ENCODE peak calls at places on chromosomes 4 and X, in eight cellular contexts. E, Q, J, M, C, B, A and S are unnamed samples.

GRCh38 chr4:109233585-109233984 is 68.9 kb downstream of the COL25A1 start:
- DNase-seq in E (no peak), Q (no peak), J (no peak), M (no peak), C (no peak), B (no peak), A (no peak), S (no peak)

GRCh38 chr4:6331018-6331417 is 61.4 kb downstream of the WFS1 start:
- DNase-seq in E (no peak), Q (no peak), J (no peak), M (peak), C (no peak), B (no peak), A (no peak), S (no peak)

GRCh38 chrX:100615015-100615414 is 21.6 kb downstream of the TSPAN6 start:
- DNase-seq in E (no peak), Q (peak), J (no peak), M (peak), C (peak), B (no peak), A (peak), S (no peak)

GRCh38 chr4:22514001-22514400 is 1.9 kb downstream of the ADGRA3 start:
- DNase-seq in E (no peak), Q (no peak), J (no peak), M (peak), C (peak), B (no peak), A (peak), S (no peak)

GRCh38 chrX:64850371-64851082 is 125.7 kb downstream of the ZC4H2 start:
- DNase-seq in E (no peak), Q (no peak), J (peak), M (no peak), C (no peak), B (no peak), A (no peak), S (no peak)

GRCh38 chr4:141047228-141047884 is 85.9 kb downstream of the RNF150 start:
- DNase-seq in E (no peak), Q (no peak), J (no peak), M (peak), C (peak), B (no peak), A (peak), S (no peak)

GRCh38 chr4:107519057-107519456 is 201.0 kb downstream of the PAPSS1 start:
- DNase-seq in E (no peak), Q (peak), J (no peak), M (peak), C (peak), B (no peak), A (peak), S (peak)

GRCh38 chr4:77127837-77128621 is 29.0 kb upstream of the CCNG2 start:
- DNase-seq in E (no peak), Q (no peak), J (no peak), M (no peak), C (no peak), B (no peak), A (no peak), S (no peak)

GRCh38 chr4:121650741-121651140 is 46.0 kb downstream of the ANXA5 start:
- DNase-seq in E (no peak), Q (no peak), J (no peak), M (no peak), C (no peak), B (no peak), A (no peak), S (no peak)

GRCh38 chr4:7964890-7965662 is 25.4 kb upstream of the AFAP1 start:
- DNase-seq in E (no peak), Q (no peak), J (no peak), M (peak), C (peak), B (no peak), A (peak), S (no peak)

GRCh38 chr4:171130126-171130801 is 682.9 kb upstream of the GALNTL6 start:
- DNase-seq in E (no peak), Q (no peak), J (no peak), M (no peak), C (no peak), B (no peak), A (no peak), S (no peak)

GRCh38 chr4:3291969-3292570 is 751 bp upstream of the RGS12 start:
- DNase-seq in E (peak), Q (peak), J (peak), M (peak), C (no peak), B (no peak), A (peak), S (no peak)

GRCh38 chr4:4519296-4519898 is 22.5 kb downstream of the STX18 start:
- DNase-seq in E (no peak), Q (no peak), J (no peak), M (peak), C (no peak), B (no peak), A (no peak), S (no peak)

GRCh38 chr4:3522651-3523050 is 9.6 kb downstream of the LRPAP1 start:
- DNase-seq in E (no peak), Q (peak), J (no peak), M (no peak), C (no peak), B (no peak), A (no peak), S (no peak)

GRCh38 chr4:38562751-38563198 is 101.2 kb upstream of the KLF3 start:
- DNase-seq in E (peak), Q (peak), J (no peak), M (peak), C (no peak), B (no peak), A (no peak), S (no peak)

GRCh38 chr4:109315818-109316217 is 13.4 kb upstream of the COL25A1 start:
- DNase-seq in E (no peak), Q (no peak), J (no peak), M (no peak), C (no peak), B (no peak), A (no peak), S (no peak)

GRCh38 chrX:16897445-16897844 is 27.3 kb upstream of the RBBP7 start:
- DNase-seq in E (no peak), Q (no peak), J (no peak), M (no peak), C (no peak), B (no peak), A (no peak), S (no peak)

GRCh38 chr4:2272026-2272827 is 10.3 kb upstream of the MXD4 start:
- DNase-seq in E (no peak), Q (no peak), J (peak), M (no peak), C (no peak), B (no peak), A (no peak), S (no peak)

GRCh38 chrX:16187024-16187698 is 19.9 kb downstream of the MAGEB17 start:
- DNase-seq in E (no peak), Q (no peak), J (no peak), M (no peak), C (no peak), B (no peak), A (no peak), S (no peak)

GRCh38 chr4:162830899-162831298 is 335.8 kb downstream of the NAF1 start:
- DNase-seq in E (no peak), Q (no peak), J (no peak), M (no peak), C (no peak), B (no peak), A (no peak), S (no peak)

GRCh38 chr4:17024430-17024829 is 126.0 kb upstream of the LDB2 start:
- DNase-seq in E (no peak), Q (no peak), J (no peak), M (peak), C (no peak), B (no peak), A (no peak), S (no peak)

GRCh38 chrX:110316351-110317078 is 1.4 kb downstream of the AMMECR1 start:
- DNase-seq in E (no peak), Q (no peak), J (no peak), M (peak), C (no peak), B (no peak), A (peak), S (no peak)

GRCh38 chr4:128916832-128917231 is 107.3 kb downstream of the JADE1 start:
- DNase-seq in E (peak), Q (no peak), J (peak), M (no peak), C (no peak), B (no peak), A (no peak), S (no peak)

GRCh38 chr4:128921954-128922353 is 112.5 kb downstream of the JADE1 start:
- DNase-seq in E (no peak), Q (no peak), J (no peak), M (no peak), C (no peak), B (no peak), A (no peak), S (no peak)

GRCh38 chr4:128913228-128913627 is 103.7 kb downstream of the JADE1 start:
- DNase-seq in E (no peak), Q (no peak), J (no peak), M (no peak), C (no peak), B (no peak), A (no peak), S (no peak)

GRCh38 chr4:128915544-128915943 is 106.0 kb downstream of the JADE1 start:
- DNase-seq in E (no peak), Q (no peak), J (no peak), M (no peak), C (no peak), B (no peak), A (no peak), S (no peak)

DNA sequence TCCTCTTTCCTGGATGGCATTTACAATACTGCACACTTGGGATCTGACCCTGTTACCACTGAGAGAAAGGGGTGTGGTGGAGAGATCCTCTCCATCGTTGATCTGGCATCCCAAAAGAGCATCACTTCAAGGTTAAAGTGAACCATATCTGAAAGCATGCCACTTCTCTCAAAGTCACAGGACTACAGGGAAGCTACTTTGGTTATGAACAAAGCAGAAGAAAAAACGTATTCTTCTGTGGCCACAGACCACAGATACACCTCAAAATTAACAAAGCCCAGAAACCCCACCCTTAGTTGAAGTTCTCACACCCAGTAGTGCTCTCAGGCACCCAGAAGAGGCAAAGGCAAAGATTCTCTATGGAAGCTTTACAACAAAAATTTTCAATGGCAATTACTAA is 108.3 kb downstream of the JADE1 start:
- DNase-seq in E (no peak), Q (no peak), J (no peak), M (no peak), C (no peak), B (no peak), A (no peak), S (no peak)
- TF ChIP-seq CTCF in E (no peak), Q (no peak), J (no peak), M (no peak), C (no peak), B (no peak), A (no peak), S (no peak)

DNA sequence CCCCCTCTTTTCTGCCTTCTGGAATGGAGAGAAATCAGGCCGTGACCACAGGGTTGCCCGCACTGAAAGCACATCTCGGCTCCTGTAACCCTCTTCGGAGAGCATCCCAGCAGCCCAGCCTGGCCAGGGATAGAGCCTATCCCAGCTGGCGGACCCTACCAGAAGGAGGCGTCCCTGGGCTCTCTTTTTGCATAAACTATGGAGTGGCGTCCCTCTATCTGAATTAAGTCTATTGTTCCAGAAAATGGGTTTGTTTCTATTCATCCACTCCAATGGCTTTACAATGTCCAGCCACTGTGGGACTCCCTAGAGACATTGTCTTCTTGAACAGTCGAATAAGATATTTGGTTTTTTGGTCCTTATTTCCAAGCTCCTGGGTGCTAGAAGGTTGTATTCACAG is 689 bp upstream of the NHSL2 start:
- DNase-seq in E (peak), Q (peak), J (no peak), M (peak), C (peak), B (no peak), A (no peak), S (no peak)
- TF ChIP-seq CTCF in E (no peak), Q (no peak), J (no peak), M (peak), C (peak), B (no peak), A (peak), S (no peak)

GRCh38 chr4:75708218-75708691 is 16.1 kb upstream of the USO1 start:
- DNase-seq in E (no peak), Q (peak), J (no peak), M (no peak), C (no peak), B (peak), A (peak), S (no peak)
- TF ChIP-seq CTCF in E (no peak), Q (no peak), J (no peak), M (peak), C (peak), B (peak), A (peak), S (no peak)

GRCh38 chr4:128159967-128160366 is 98.9 kb downstream of the LARP1B start:
- DNase-seq in E (no peak), Q (no peak), J (no peak), M (peak), C (peak), B (no peak), A (no peak), S (no peak)
- TF ChIP-seq CTCF in E (no peak), Q (no peak), J (no peak), M (no peak), C (peak), B (no peak), A (no peak), S (no peak)